ENCODE peak calls at places on chromosomes 4 and X, in seven cellular contexts. F, O, E, K, Y, X and A are unnamed samples.

GRCh38 chrX:39242187-39242586 is 440.9 kb downstream of the MID1IP1 start:
- DNase-seq in F (peak; percentile 6), O (no peak), E (peak; percentile 12), K (no peak), Y (peak; percentile 51), X (peak; percentile 5), A (no peak)

GRCh38 chr4:164509951-164510350 is 244.0 kb upstream of the SMIM31 start:
- DNase-seq in F (peak; percentile 1), O (no peak), E (no peak), K (no peak), Y (no peak), X (no peak), A (no peak)

GRCh38 chrX:32896132-32896531 is 315.2 kb downstream of the DMD start:
- DNase-seq in F (no peak), O (no peak), E (no peak), K (no peak), Y (no peak), X (no peak), A (no peak)

GRCh38 chr4:20192754-20193521 is 58.8 kb upstream of the SLIT2 start:
- DNase-seq in F (peak; percentile 19), O (no peak), E (no peak), K (no peak), Y (no peak), X (no peak), A (no peak)

GRCh38 chrX:39605183-39605582 is 492.6 kb downstream of the BCOR start:
- DNase-seq in F (no peak), O (no peak), E (no peak), K (no peak), Y (no peak), X (no peak), A (no peak)

GRCh38 chrX:68889244-68889643 is 60.4 kb downstream of the EFNB1 start:
- DNase-seq in F (no peak), O (no peak), E (peak; percentile 44), K (no peak), Y (no peak), X (no peak), A (no peak)

GRCh38 chr4:156476359-156476758 is 495.2 kb downstream of the PDGFC start:
- DNase-seq in F (peak; percentile 94), O (peak; percentile 89), E (no peak), K (no peak), Y (no peak), X (no peak), A (no peak)

GRCh38 chr4:95627004-95627403 is 78.2 kb upstream of the UNC5C start:
- DNase-seq in F (no peak), O (no peak), E (no peak), K (no peak), Y (no peak), X (no peak), A (no peak)

GRCh38 chrX:130793966-130794365 is 109.0 kb downstream of the ENOX2 start:
- DNase-seq in F (no peak), O (no peak), E (no peak), K (no peak), Y (no peak), X (no peak), A (no peak)

GRCh38 chrX:85113746-85114145 is 110.1 kb downstream of the APOOL start:
- DNase-seq in F (no peak), O (no peak), E (no peak), K (no peak), Y (no peak), X (no peak), A (no peak)

GRCh38 chr4:113179996-113180395 is 130.5 kb downstream of the ANK2 start:
- DNase-seq in F (peak; percentile 37), O (no peak), E (no peak), K (no peak), Y (no peak), X (no peak), A (no peak)

GRCh38 chrX:85964744-85965143 is 82.6 kb downstream of the CHM start:
- DNase-seq in F (peak; percentile 47), O (no peak), E (no peak), K (no peak), Y (no peak), X (no peak), A (no peak)

GRCh38 chr4:18390655-18391369 is 369.3 kb upstream of the LCORL start:
- DNase-seq in F (peak; percentile 0), O (no peak), E (no peak), K (no peak), Y (peak; percentile 24), X (no peak), A (no peak)

GRCh38 chr4:62394751-62395150 is 1194.6 kb downstream of the ADGRL3 start:
- DNase-seq in F (no peak), O (no peak), E (no peak), K (no peak), Y (no peak), X (no peak), A (no peak)

GRCh38 chr4:5050520-5050955 is 742 bp upstream of the STK32B start:
- DNase-seq in F (peak; percentile 76), O (peak; percentile 52), E (peak; percentile 49), K (peak; percentile 86), Y (peak; percentile 91), X (peak; percentile 62), A (peak; percentile 80)
- H3K27ac ChIP-seq in F (no peak overlapping the region), O (no peak overlapping the region), E (no peak overlapping the region), K (peak overlapping the region; percentile 8), Y (no peak overlapping the region), X (no peak overlapping the region), A (no peak overlapping the region)

GRCh38 chr4:1209821-1210220 is 37.4 kb upstream of the SPON2 start:
- DNase-seq in F (peak; percentile 94), O (peak; percentile 55), E (no peak), K (peak; percentile 85), Y (peak; percentile 3), X (peak; percentile 91), A (no peak)
- H3K27ac ChIP-seq in F (peak overlapping the region; percentile 68), O (peak overlapping the region; percentile 80), E (no peak overlapping the region), K (peak overlapping the region; percentile 45), Y (no peak overlapping the region), X (peak overlapping the region; percentile 73), A (peak overlapping the region; percentile 64)

GRCh38 chr4:121824171-121824527 is 466 bp upstream of the CCNA2 start:
- DNase-seq in F (no peak), O (no peak), E (no peak), K (no peak), Y (no peak), X (no peak), A (no peak)

GRCh38 chr4:121824950-121825349 is 1.3 kb upstream of the CCNA2 start:
- DNase-seq in F (no peak), O (no peak), E (no peak), K (no peak), Y (no peak), X (no peak), A (no peak)

GRCh38 chr4:121822047-121822446 is 1.6 kb downstream of the CCNA2 start:
- DNase-seq in F (no peak), O (no peak), E (no peak), K (no peak), Y (no peak), X (no peak), A (no peak)

GRCh38 chr4:121822796-121823504 is 733 bp downstream of the CCNA2 start:
- DNase-seq in F (peak; percentile 24), O (no peak), E (peak; percentile 60), K (no peak), Y (peak; percentile 40), X (peak; percentile 5), A (no peak)

GRCh38 chr4:121823505-121824170 is at the start of gene CCNA2:
- DNase-seq in F (peak; percentile 97), O (peak; percentile 89), E (peak; percentile 99), K (peak; percentile 98), Y (peak; percentile 99), X (peak; percentile 97), A (peak; percentile 99)
- H3K27ac ChIP-seq in F (peak within 1 kb of the TSS; percentile 73), O (no peak within 1 kb of the TSS), E (peak within 1 kb of the TSS; percentile 97), K (peak within 1 kb of the TSS; percentile 82), Y (peak within 1 kb of the TSS; percentile 86), X (peak within 1 kb of the TSS; percentile 86), A (peak within 1 kb of the TSS; percentile 73)

DNA sequence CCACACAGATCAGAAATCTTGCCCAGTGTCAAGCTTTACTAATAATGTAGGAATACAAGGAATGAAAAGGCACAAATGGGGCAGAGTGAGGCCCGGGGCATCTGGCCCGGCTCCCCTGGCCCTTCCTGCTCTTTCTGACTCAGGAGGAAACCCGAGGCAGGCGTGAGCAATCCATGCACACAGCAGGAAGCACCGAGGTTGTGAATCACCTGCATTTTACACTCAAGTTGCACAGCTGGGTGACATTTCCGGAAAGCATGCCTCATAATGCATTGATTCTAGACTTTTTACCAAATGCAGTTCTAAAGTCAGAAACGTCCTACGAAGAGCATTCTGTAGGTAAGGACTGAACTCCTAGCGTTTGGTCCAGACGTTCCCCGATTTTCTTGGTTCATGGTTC is 38.9 kb downstream of the PRIMPOL start:
- DNase-seq in F (peak; percentile 68), O (peak; percentile 72), E (no peak), K (no peak), Y (peak; percentile 53), X (no peak), A (no peak)
- H3K27ac ChIP-seq in F (peak overlapping the region; percentile 26), O (peak overlapping the region; percentile 42), E (no peak overlapping the region), K (no peak overlapping the region), Y (peak overlapping the region; percentile 29), X (no peak overlapping the region), A (no peak overlapping the region)

GRCh38 chr4:109985993-109986640 is 73.4 kb downstream of the EGF start:
- DNase-seq in F (no peak), O (no peak), E (no peak), K (no peak), Y (no peak), X (no peak), A (no peak)

GRCh38 chr4:109989044-109989443 is 76.4 kb downstream of the EGF start:
- DNase-seq in F (peak; percentile 13), O (no peak), E (no peak), K (no peak), Y (no peak), X (no peak), A (no peak)

GRCh38 chr4:109993116-109993515 is 80.4 kb downstream of the EGF start:
- DNase-seq in F (no peak), O (no peak), E (no peak), K (no peak), Y (no peak), X (no peak), A (no peak)

GRCh38 chr4:109990307-109991257 is 77.9 kb downstream of the EGF start:
- DNase-seq in F (no peak), O (no peak), E (no peak), K (no peak), Y (no peak), X (no peak), A (no peak)

DNA sequence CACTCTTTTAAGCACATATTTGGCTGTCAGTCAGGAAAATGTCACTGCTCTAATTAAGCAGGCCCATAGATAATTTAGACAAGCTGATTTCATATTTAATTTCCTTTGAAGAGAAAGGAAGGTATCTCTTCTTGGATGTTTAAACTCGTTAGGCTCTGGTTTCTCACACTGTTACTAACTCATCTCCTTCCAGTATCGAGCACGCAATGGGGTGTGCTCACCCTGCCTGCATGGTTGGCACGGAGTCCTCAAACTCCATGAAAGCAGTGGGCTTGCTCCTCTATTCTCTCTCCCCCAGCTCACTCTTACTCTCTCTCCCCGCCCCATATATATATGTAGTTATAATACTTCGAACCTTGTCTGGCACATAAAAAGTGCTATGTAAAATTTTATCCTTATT is 76.9 kb downstream of the EGF start:
- DNase-seq in F (no peak), O (no peak), E (no peak), K (no peak), Y (no peak), X (no peak), A (no peak)
- H3K27ac ChIP-seq in F (no peak overlapping the region), O (no peak overlapping the region), E (no peak overlapping the region), K (peak overlapping the region; percentile 81), Y (no peak overlapping the region), X (no peak overlapping the region), A (no peak overlapping the region)

GRCh38 chrX:38220024-38220935 is at the start of gene SRPX:
- DNase-seq in F (peak; percentile 67), O (no peak), E (peak; percentile 62), K (peak; percentile 77), Y (peak; percentile 63), X (peak; percentile 37), A (peak; percentile 64)
- H3K27ac ChIP-seq in F (no peak within 1 kb of the TSS), O (no peak within 1 kb of the TSS), E (no peak within 1 kb of the TSS), K (peak within 1 kb of the TSS; percentile 34), Y (no peak within 1 kb of the TSS), X (peak within 1 kb of the TSS; percentile 64), A (peak within 1 kb of the TSS; percentile 18)